ENCODE peak calls at places on chromosome 7, in five cellular contexts. K is ovary, Q is cardiac fibroblast, F is epithelial cell of esophagus, M is endodermal cell. P is an unnamed sample.

GRCh38 chr7:33351709-33352108 is 222.3 kb downstream of the BBS9 start:
- DNase-seq in F (no peak), M (peak; percentile 95), K (no peak), Q (no peak), P (no peak)

GRCh38 chr7:157537056-157537455 is 200.3 kb downstream of the DNAJB6 start:
- DNase-seq in M (no peak), F (no peak), Q (no peak), K (no peak), P (no peak)

GRCh38 chr7:91263359-91264082 is 712 bp upstream of the FZD1 start:
- DNase-seq in K (peak; percentile 55), F (no peak), Q (no peak), M (peak; percentile 71), P (no peak)

GRCh38 chr7:157302314-157302711 is 34.5 kb upstream of the DNAJB6 start:
- DNase-seq in F (peak; percentile 82), K (no peak), M (no peak), Q (no peak), P (no peak)

GRCh38 chr7:122702872-122703510 is at the start of gene RNF148:
- DNase-seq in F (no peak), Q (no peak), M (no peak), K (no peak), P (no peak)

GRCh38 chr7:98137826-98138151 is 31.1 kb downstream of the LMTK2 start:
- DNase-seq in M (no peak), F (no peak), Q (no peak), K (no peak), P (no peak)

GRCh38 chr7:28840515-28841125 is 117.5 kb downstream of the TRIL start:
- DNase-seq in K (no peak), M (no peak), Q (peak; percentile 29), F (peak; percentile 29), P (no peak)

GRCh38 chr7:38367301-38367700 is 93.9 kb upstream of the TARP start:
- DNase-seq in K (no peak), Q (peak; percentile 13), F (no peak), M (no peak), P (no peak)

GRCh38 chr7:113128028-113128427 is 9.7 kb upstream of the SMIM30 start:
- DNase-seq in Q (peak; percentile 41), K (no peak), F (peak; percentile 54), M (no peak), P (no peak)

GRCh38 chr7:95357623-95358022 is 33.3 kb upstream of the PON1 start:
- DNase-seq in F (no peak), Q (no peak), M (no peak), K (no peak), P (no peak)

GRCh38 chr7:76265299-76265698 is 37.2 kb upstream of the HSPB1 start:
- DNase-seq in M (no peak), F (no peak), K (no peak), Q (no peak), P (no peak)

GRCh38 chr7:76267107-76267834 is 35.2 kb upstream of the HSPB1 start:
- DNase-seq in F (no peak), K (no peak), Q (no peak), M (peak; percentile 78), P (no peak)

GRCh38 chr7:76267835-76268183 is 34.7 kb upstream of the HSPB1 start:
- DNase-seq in Q (no peak), F (no peak), K (no peak), M (no peak), P (no peak)

GRCh38 chr7:76269895-76270294 is 32.6 kb upstream of the HSPB1 start:
- DNase-seq in K (no peak), M (no peak), F (no peak), Q (no peak), P (no peak)

DNA sequence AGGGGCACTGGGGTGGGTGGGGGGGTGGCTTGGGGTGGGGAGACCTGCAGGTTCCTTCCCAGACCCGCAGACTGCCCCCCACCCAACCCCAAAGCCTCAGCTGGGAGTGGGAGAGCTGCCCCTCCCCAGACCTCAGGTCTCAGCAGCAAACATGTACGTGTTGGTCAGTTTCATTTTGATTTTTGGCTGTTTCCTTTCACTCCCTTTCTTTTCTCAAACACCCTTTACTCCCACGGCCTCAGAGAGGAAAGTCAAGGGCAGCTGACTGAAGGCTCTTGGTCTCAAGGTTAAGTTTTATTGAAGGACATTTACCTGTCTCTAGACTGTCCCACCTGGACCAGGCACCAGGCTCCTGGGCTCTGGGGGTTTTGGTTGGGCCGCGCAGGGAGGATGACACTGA is 34.1 kb upstream of the HSPB1 start:
- DNase-seq in M (no peak), F (no peak), Q (no peak), K (no peak), P (no peak)
- H3K4me3 ChIP-seq in M (no peak overlapping the region), F (no peak overlapping the region), Q (no peak overlapping the region), K (no peak overlapping the region), P (no peak overlapping the region)

DNA sequence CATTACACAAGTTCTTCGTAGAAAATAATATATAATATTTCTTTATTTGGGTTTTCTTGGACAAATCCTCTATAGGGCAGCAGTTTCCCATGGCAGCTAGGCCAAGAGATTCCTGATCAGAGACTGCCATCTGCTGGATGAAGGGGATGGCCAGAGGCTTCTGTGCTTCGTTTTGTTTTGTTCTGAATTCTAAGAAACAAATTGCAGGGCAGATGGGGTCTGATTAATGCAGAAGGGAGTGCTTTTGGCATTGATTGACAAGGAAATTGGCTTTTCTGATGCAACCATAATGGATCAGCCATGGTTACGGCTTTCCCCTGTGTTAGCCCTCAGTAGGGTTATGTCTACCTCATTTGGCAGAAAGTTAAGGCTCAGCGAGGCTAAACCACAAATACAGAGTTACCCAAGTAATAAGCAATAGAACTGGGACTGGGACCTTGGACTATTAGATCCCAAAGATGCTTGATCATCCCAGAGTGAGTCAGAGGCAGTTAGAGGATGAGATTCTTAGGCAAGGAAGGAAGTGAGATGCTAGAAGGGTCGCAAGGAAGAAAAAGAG is 401.6 kb downstream of the TNS3 start:
- DNase-seq in M (peak; percentile 86), Q (peak; percentile 78), F (peak; percentile 57), K (peak; percentile 66), P (peak; percentile 52)
- TF ChIP-seq CTCF in M (peak; percentile 96), Q (peak; percentile 85), F (peak; percentile 87), K (peak; percentile 76), P (peak; percentile 91)

DNA sequence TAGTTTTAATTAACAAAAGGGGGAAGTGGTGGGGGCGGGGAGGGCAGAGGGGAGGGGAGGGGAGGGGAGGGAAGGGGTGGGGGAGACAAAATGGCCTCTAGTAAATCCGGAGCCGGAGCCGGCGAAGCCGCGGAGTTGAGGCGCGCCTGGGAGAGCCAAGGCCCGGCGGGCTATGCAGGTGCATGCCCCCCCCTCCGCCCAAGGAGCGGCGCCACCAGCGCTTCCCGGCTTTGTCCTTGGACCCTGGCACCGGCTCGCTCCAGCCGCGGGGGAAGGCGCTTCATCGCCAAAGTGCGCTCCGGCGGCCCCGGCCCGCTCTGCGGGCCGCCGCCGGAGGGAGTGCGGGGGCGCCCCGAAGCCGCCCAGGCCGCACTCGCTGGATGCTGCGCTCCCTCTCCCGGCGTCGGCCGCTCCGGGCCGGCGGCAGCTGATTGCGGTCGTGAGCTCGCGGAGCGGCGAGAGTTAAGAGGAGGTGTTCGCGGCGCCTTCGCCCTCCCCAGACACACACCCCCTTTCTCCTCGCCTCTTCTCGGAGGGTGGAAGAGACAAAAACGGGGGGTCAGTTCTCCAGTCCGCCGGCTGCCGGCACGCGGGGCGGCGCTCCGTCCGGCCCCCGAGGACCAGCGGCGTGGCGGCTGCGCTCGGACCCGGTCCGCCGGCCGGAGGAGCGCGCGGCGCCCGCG is at the start of gene LRRC4:
- DNase-seq in M (peak; percentile 83), F (peak; percentile 60), Q (peak; percentile 35), K (peak; percentile 60), P (no peak)
- H3K4me3 ChIP-seq in M (peak within 1 kb of the TSS; percentile 75), F (peak within 1 kb of the TSS; percentile 45), Q (peak within 1 kb of the TSS; percentile 42), K (peak within 1 kb of the TSS; percentile 52), P (peak within 1 kb of the TSS; percentile 32)

GRCh38 chr7:118250860-118251494 is 26.5 kb downstream of the ANKRD7 start:
- DNase-seq in M (no peak), Q (no peak), F (no peak), K (no peak), P (no peak)
- TF ChIP-seq CTCF in M (peak; percentile 66), Q (no peak), F (peak; percentile 27), K (no peak), P (no peak)

DNA sequence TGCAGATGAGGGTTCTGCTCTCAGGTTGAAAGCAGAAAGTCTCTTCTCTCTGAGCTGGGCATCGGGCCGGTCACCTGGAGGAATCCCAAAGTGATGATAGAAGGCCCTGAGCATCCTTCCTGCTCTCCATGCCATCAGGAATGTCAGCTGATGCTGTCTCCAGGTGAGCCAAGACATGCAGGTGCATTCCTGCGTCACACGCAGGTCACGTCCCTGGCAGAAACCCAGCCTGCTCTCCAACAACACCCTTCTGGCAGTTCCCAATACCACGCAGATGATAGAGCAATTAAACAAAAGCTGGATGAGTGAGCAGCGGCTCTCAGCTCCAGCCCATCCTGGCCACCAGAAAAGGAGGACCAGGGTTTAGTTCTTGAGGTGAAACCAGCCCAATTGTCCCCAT is 6.9 kb upstream of the WIPI2 start:
- DNase-seq in K (no peak), Q (no peak), F (peak; percentile 65), M (no peak), P (no peak)
- H3K4me3 ChIP-seq in K (no peak overlapping the region), Q (no peak overlapping the region), F (no peak overlapping the region), M (no peak overlapping the region), P (no peak overlapping the region)

GRCh38 chr7:93092757-93093370 is 24.9 kb downstream of the SAMD9 start:
- DNase-seq in K (no peak), M (peak; percentile 61), Q (peak; percentile 78), F (peak; percentile 72), P (peak; percentile 10)
- TF ChIP-seq CTCF in K (no peak), M (peak; percentile 82), Q (peak; percentile 59), F (peak; percentile 63), P (peak; percentile 47)

GRCh38 chr7:78074713-78075112 is 276.1 kb downstream of the PHTF2 start:
- DNase-seq in M (peak; percentile 69), K (no peak), Q (no peak), F (no peak), P (no peak)

GRCh38 chr7:78071821-78072590 is 273.4 kb downstream of the PHTF2 start:
- DNase-seq in Q (no peak), M (no peak), F (no peak), K (no peak), P (no peak)

DNA sequence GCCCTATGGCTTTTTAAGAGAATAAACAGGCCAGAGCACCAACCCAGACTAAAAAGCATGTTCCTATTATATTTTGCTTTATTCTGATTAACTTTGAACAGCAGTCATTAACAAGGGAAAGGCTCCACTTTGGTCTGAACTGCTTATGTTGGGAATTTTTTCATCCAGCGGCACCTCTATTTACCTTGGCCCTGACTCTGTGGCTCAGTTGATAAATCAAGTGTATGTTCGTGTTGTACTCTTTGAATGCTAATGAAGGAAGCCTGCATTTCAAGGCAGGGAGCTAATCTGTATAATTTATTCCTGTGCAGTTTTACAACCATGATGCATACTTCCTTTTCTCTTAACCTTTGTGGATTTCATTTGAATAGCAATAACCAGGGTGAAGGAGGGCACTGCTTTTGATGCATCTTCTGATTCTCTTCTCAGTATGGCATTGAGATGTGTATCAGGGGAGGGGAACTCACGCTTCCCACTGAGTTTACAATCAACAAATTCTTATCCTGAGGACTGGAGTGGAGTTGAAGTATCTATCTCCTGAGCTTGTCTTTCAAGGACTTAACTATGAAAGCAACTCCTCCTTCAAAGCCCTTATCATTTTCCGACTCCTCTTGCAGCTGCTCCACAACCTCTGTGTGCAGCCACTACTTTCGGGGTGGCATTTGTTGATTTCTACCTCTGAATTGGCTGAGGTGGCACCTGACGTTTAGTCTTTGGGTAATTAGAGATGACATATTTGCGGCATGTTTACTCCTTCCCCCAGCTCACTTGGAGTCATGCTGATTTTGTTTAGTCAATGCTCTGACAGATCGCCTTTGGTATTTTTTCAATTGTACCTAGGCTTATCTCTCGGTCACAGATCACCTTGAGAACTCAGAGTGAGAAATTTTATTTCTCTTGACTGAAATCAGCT is 275.2 kb downstream of the PHTF2 start:
- DNase-seq in K (no peak), F (no peak), Q (no peak), M (peak; percentile 84), P (no peak)
- H3K4me3 ChIP-seq in K (no peak overlapping the region), F (no peak overlapping the region), Q (no peak overlapping the region), M (no peak overlapping the region), P (no peak overlapping the region)